ENCODE peak calls at places on chromosomes 4 and X, in seven cellular contexts. S is ACHN, A is NCI-H1092 treated with DMSO at 0.1 percent for 48 hours, P is neuronal stem cell, O is EL, D is GM23248, L is aorta. X is an unnamed sample.

GRCh38 chrX:23621621-23622265 is 45.5 kb upstream of the PRDX4 start:
- DNase-seq in D (no peak), A (no peak), L (no peak), S (no peak), P (no peak), O (no peak), X (no peak)

GRCh38 chr4:2648159-2648814 is 107.8 kb downstream of the TNIP2 start:
- DNase-seq in A (no peak), P (no peak), D (no peak), O (no peak), L (no peak), S (no peak), X (no peak)

GRCh38 chr4:16018841-16019240 is 55.9 kb upstream of the FGFBP2 start:
- DNase-seq in O (no peak), A (no peak), L (no peak), D (no peak), S (no peak), P (no peak), X (no peak)

GRCh38 chr4:89307446-89308160 is at the start of gene GPRIN3:
- DNase-seq in L (peak; percentile 74), P (peak; percentile 55), D (peak; percentile 70), O (no peak), S (no peak), A (peak; percentile 79), X (peak; percentile 78)

GRCh38 chrX:129825746-129826505 is 17.8 kb downstream of the ZDHHC9 start:
- DNase-seq in P (no peak), S (no peak), A (no peak), D (no peak), O (no peak), L (no peak), X (no peak)

GRCh38 chr4:61397174-61397573 is 197.0 kb downstream of the ADGRL3 start:
- DNase-seq in O (no peak), D (no peak), L (no peak), S (no peak), P (no peak), A (no peak), X (no peak)

GRCh38 chr4:181835348-181835747 is 407.9 kb upstream of the TENM3 start:
- DNase-seq in L (no peak), A (no peak), P (no peak), S (no peak), D (peak; percentile 2), O (no peak), X (no peak)

GRCh38 chr4:53346920-53347852 is 18.7 kb downstream of the SCFD2 start:
- DNase-seq in A (no peak), S (no peak), P (no peak), D (peak; percentile 90), O (peak; percentile 88), L (no peak), X (no peak)

GRCh38 chr4:39362827-39363226 is 3.3 kb downstream of the RFC1 start:
- DNase-seq in A (no peak), S (no peak), L (no peak), O (peak; percentile 28), D (no peak), P (no peak), X (no peak)

GRCh38 chrX:45710081-45710801 is 509.6 kb upstream of the DIPK2B start:
- DNase-seq in D (peak; percentile 90), A (no peak), L (no peak), S (peak; percentile 80), O (peak; percentile 92), P (no peak), X (no peak)

GRCh38 chr4:54902976-54903375 is 222.4 kb downstream of the KDR start:
- DNase-seq in L (no peak), O (no peak), P (no peak), A (no peak), S (no peak), D (no peak), X (no peak)

GRCh38 chr4:110195561-110196205 is 2.7 kb downstream of the ELOVL6 start:
- DNase-seq in O (peak; percentile 6), P (no peak), L (no peak), A (no peak), D (peak; percentile 8), S (no peak), X (peak; percentile 45)

GRCh38 chr4:13355036-13355910 is 128.9 kb downstream of the RAB28 start:
- DNase-seq in S (no peak), A (no peak), P (no peak), O (no peak), L (no peak), D (no peak), X (no peak)

GRCh38 chr4:148477276-148477675 is 35.1 kb upstream of the NR3C2 start:
- DNase-seq in D (no peak), L (no peak), S (no peak), O (no peak), A (no peak), P (peak; percentile 18), X (no peak)

GRCh38 chr4:54289316-54289715 is 60.2 kb downstream of the PDGFRA start:
- DNase-seq in D (no peak), A (no peak), S (no peak), O (no peak), L (no peak), P (no peak), X (no peak)

GRCh38 chr4:99971453-99972111 is 21.5 kb upstream of the H2AZ1 start:
- DNase-seq in P (no peak), D (no peak), O (no peak), L (no peak), A (no peak), S (no peak), X (no peak)

GRCh38 chr4:86498560-86499166 is 95.5 kb upstream of the PTPN13 start:
- DNase-seq in L (no peak), P (no peak), S (peak; percentile 68), D (peak; percentile 79), A (peak; percentile 65), O (peak; percentile 69), X (peak; percentile 84)

GRCh38 chr4:105630670-105631655 is 77.5 kb downstream of the INTS12 start:
- DNase-seq in S (no peak), L (no peak), A (no peak), P (no peak), O (no peak), D (no peak), X (no peak)

GRCh38 chrX:12970691-12971202 is 4.2 kb upstream of the TMSB4X start:
- DNase-seq in O (peak; percentile 19), P (no peak), L (no peak), D (peak; percentile 73), A (peak; percentile 82), S (no peak), X (no peak)

GRCh38 chrX:108225456-108225730 is 133.8 kb downstream of the ATG4A start:
- DNase-seq in A (no peak), P (no peak), L (no peak), D (no peak), S (no peak), O (no peak), X (no peak)

GRCh38 chrX:13666836-13667235 is 13.9 kb downstream of the TCEANC start:
- DNase-seq in O (no peak), L (peak; percentile 54), P (no peak), A (peak; percentile 24), S (no peak), D (no peak), X (peak; percentile 20)

GRCh38 chr4:57373971-57374370 is 263.8 kb upstream of the IGFBP7 start:
- DNase-seq in P (no peak), O (peak; percentile 75), D (peak; percentile 58), A (no peak), L (no peak), S (no peak), X (no peak)